ENCODE peak calls at places on chromosomes 12 and 14, in seven cellular contexts. L is COLO829; M is NCI-H1105 treated with DMSO at 0.1 percent for 48 hours; C is mucosa of descending colon; R is activated CD8-positive, alpha-beta memory T cell treated with anti-CD3 and anti-CD28 coated beads for 4 hours; B is activated CD4-positive, alpha-beta T cell treated with anti-CD3 and anti-CD28 coated beads for 24 hours; V is NCI-H1694 treated with DMSO at 0.1 percent for 48 hours. P is an unnamed sample.

GRCh38 chr12:25715147-25715546 is 162.1 kb upstream of the LMNTD1 start:
- DNase-seq in L (no peak), V (no peak), C (no peak), R (no peak), B (no peak), M (no peak), P (no peak)

GRCh38 chr12:50934371-50934851 is 17.9 kb upstream of the HIGD1C start:
- DNase-seq in B (no peak), V (no peak), R (no peak), L (no peak), M (no peak), C (no peak), P (no peak)

GRCh38 chr12:97560359-97560758 is 97.8 kb downstream of the RMST start:
- DNase-seq in B (no peak), C (no peak), M (peak; percentile 77), V (no peak), R (no peak), L (no peak), P (no peak)

GRCh38 chr14:28751467-28752058 is 15.0 kb upstream of the FOXG1 start:
- DNase-seq in B (no peak), V (peak; percentile 79), M (peak; percentile 61), L (peak; percentile 72), C (no peak), R (no peak), P (peak; percentile 70)

GRCh38 chr12:85580562-85581168 is 255.5 kb downstream of the RASSF9 start:
- DNase-seq in B (no peak), R (no peak), V (no peak), M (no peak), L (no peak), C (no peak), P (no peak)

GRCh38 chr12:95117178-95117599 is 43.8 kb upstream of the NR2C1 start:
- DNase-seq in V (peak; percentile 70), L (peak; percentile 66), B (peak; percentile 49), C (no peak), R (peak; percentile 31), M (peak; percentile 79), P (peak; percentile 79)

GRCh38 chr14:77026930-77027537 is 1.5 kb downstream of the IRF2BPL start:
- DNase-seq in L (no peak), B (no peak), R (no peak), C (peak; percentile 72), M (peak; percentile 47), V (peak; percentile 52), P (peak; percentile 56)

GRCh38 chr12:33277386-33277785 is 162.2 kb downstream of the SYT10 start:
- DNase-seq in B (no peak), L (no peak), C (no peak), M (no peak), V (no peak), R (no peak), P (no peak)

GRCh38 chr12:1122803-1123202 is 131.8 kb downstream of the ERC1 start:
- DNase-seq in L (no peak), R (peak; percentile 20), V (no peak), B (no peak), M (no peak), C (no peak), P (no peak)

GRCh38 chr14:65732112-65732511 is 319.6 kb downstream of the FUT8 start:
- DNase-seq in V (no peak), R (no peak), M (no peak), B (no peak), L (no peak), C (no peak), P (no peak)

GRCh38 chr12:124915249-124916236 is 1.1 kb upstream of the UBC start:
- DNase-seq in V (no peak), M (no peak), C (peak; percentile 82), R (peak; percentile 20), B (no peak), L (no peak), P (no peak)

GRCh38 chr12:20350495-20350894 is 17.8 kb upstream of the PDE3A start:
- DNase-seq in M (no peak), V (no peak), B (no peak), R (no peak), C (no peak), L (no peak), P (peak; percentile 88)

GRCh38 chr12:124188561-124189405 is 106.1 kb upstream of the RFLNA start:
- DNase-seq in R (no peak), C (no peak), L (no peak), M (no peak), V (peak; percentile 83), B (no peak), P (no peak)

GRCh38 chr14:31380106-31380505 is 40.2 kb downstream of the HEATR5A start:
- DNase-seq in C (no peak), M (no peak), R (no peak), L (no peak), B (no peak), V (no peak), P (no peak)

GRCh38 chr14:103742499-103743255 is 27.1 kb downstream of the ZFYVE21 start:
- DNase-seq in C (no peak), L (no peak), R (no peak), V (no peak), M (no peak), B (no peak), P (no peak)

GRCh38 chr12:45192041-45192695 is 23.7 kb upstream of the ANO6 start:
- DNase-seq in V (no peak), C (no peak), M (no peak), B (no peak), L (peak; percentile 40), R (no peak), P (peak; percentile 66)

GRCh38 chr12:51863363-51863920 is 14.9 kb upstream of the FIGNL2 start:
- DNase-seq in C (no peak), R (no peak), V (no peak), B (no peak), M (no peak), L (no peak), P (no peak)

GRCh38 chr14:67187210-67187609 is 2.0 kb upstream of the GARIN2 start:
- DNase-seq in B (no peak), L (peak; percentile 85), M (no peak), C (no peak), R (no peak), V (no peak), P (peak; percentile 84)

GRCh38 chr14:22986508-22987054 is 4.2 kb upstream of the AJUBA start:
- DNase-seq in V (peak; percentile 84), R (peak; percentile 75), M (peak; percentile 81), C (peak; percentile 75), B (peak; percentile 85), L (peak; percentile 91), P (peak; percentile 85)

GRCh38 chr14:84584526-84584925 is 945.4 kb upstream of the FLRT2 start:
- DNase-seq in L (no peak), C (no peak), V (no peak), M (no peak), B (no peak), R (no peak), P (peak; percentile 7)

GRCh38 chr14:71403673-71404072 is 496.4 kb downstream of the PCNX1 start:
- DNase-seq in R (no peak), L (no peak), M (no peak), C (no peak), B (no peak), V (peak; percentile 24), P (peak; percentile 36)

P was measured in astrocyte of the spinal cord.